ENCODE peak calls at places on chromosomes 5 and 9, in six cellular contexts. O is GM12878, W is stomach, A is NB4, U is tibial nerve, M is HFF-Myc. D is an unnamed sample.

GRCh38 chr5:15009420-15009819 is 137.8 kb upstream of the ANKH start:
- DNase-seq in O (no peak), W (no peak), A (no peak), U (no peak), M (no peak), D (peak)

GRCh38 chr9:77748214-77748772 is 100.2 kb upstream of the GNA14 start:
- DNase-seq in O (no peak), W (no peak), A (no peak), U (no peak), M (no peak), D (no peak)

GRCh38 chr9:107737987-107738743 is 248.6 kb upstream of the KLF4 start:
- DNase-seq in O (no peak), W (no peak), A (no peak), U (peak), M (peak), D (peak)

GRCh38 chr9:131370638-131371037 is 23.2 kb upstream of the PRRC2B start:
- DNase-seq in O (no peak), W (no peak), A (no peak), U (no peak), M (no peak), D (no peak)

GRCh38 chr9:124180557-124180956 is 77.2 kb upstream of the NEK6 start:
- DNase-seq in O (no peak), W (peak), A (no peak), U (peak), M (peak), D (peak)

GRCh38 chr5:176901260-176902101 is 2.3 kb upstream of the HK3 start:
- DNase-seq in O (peak), W (no peak), A (no peak), U (no peak), M (no peak), D (no peak)

GRCh38 chr5:1029270-1029944 is 20.8 kb downstream of the NKD2 start:
- DNase-seq in O (no peak), W (no peak), A (no peak), U (no peak), M (no peak), D (no peak)

GRCh38 chr5:137152616-137153015 is 346.5 kb downstream of the SPOCK1 start:
- DNase-seq in O (no peak), W (no peak), A (no peak), U (no peak), M (no peak), D (no peak)

DNA sequence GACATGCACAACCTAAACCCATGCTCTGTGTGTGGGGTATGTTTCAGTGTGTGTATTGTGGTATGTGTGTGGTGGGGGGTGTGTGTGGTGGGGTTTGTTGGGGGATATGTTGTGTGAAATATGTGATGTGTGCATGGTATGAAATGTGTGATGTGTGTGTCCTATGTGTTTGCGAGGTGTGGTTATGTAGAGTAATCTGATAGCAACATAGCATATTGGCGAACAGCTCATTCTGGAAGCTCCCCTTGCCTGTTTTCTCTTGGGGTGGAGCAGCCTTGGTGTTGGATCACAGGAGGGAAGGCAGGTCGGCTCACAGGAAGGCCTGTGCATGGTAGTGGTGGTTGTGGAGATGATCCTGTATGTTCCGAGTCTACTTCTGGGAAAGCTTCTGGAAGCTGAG is 35.4 kb upstream of the PHF2 start:
- DNase-seq in O (no peak), W (no peak), A (no peak), U (no peak), M (no peak), D (no peak)
- TF ChIP-seq CTCF in O (no peak), W (no peak), A (no peak), U (no peak), M (no peak), D (no peak)

DNA sequence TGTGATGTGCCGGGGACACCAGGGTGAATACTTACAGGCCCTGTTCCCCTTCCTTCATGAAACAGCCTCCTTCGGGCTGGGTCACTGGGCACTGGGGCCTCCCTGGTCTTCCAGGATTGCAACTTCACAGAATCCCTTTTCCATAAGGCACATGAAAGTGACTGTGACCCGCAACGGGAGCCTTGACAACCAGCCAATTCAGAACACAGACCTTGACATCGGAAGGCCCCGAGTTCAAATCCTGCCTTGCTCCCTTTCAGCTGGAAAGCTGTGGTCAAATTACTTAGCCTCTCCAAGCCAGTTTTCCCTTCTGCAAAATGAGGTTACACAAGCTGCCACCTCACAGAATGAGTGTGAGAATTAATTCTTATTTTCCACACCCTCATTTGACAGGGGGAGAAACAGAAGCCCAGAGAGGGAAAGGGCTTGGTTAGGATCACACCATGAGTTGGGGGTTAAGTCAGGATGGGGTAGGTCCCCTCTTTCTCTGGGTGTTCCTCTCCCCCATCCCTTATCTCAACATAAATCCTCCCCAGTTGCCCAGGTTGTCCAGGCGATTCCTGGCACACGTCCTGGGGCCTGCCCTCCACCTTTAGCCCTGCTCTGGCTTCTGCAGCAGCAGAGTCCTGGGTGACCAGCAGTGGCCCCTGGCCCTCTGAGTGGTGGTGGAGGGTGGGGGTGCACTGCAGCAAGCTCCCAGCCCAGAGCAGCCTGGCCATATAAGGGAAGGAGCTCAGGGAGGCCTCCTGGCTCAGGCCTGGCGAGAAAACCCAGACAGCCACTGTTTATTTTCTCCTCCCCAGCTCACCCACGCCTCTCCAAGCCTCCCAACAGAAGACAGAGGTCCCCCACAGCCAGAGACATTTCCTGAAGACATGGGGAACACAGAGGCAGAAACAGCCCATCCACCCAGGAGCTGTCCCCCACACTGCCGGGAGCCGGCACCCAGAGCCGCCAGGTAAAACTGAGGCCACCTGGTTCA is 44.5 kb upstream of the IL17B start:
- DNase-seq in O (no peak), W (no peak), A (no peak), U (no peak), M (no peak), D (peak)
- H3K4me3 ChIP-seq in O (no peak), W (no peak), A (no peak), U (no peak), M (no peak), D (no peak)

DNA sequence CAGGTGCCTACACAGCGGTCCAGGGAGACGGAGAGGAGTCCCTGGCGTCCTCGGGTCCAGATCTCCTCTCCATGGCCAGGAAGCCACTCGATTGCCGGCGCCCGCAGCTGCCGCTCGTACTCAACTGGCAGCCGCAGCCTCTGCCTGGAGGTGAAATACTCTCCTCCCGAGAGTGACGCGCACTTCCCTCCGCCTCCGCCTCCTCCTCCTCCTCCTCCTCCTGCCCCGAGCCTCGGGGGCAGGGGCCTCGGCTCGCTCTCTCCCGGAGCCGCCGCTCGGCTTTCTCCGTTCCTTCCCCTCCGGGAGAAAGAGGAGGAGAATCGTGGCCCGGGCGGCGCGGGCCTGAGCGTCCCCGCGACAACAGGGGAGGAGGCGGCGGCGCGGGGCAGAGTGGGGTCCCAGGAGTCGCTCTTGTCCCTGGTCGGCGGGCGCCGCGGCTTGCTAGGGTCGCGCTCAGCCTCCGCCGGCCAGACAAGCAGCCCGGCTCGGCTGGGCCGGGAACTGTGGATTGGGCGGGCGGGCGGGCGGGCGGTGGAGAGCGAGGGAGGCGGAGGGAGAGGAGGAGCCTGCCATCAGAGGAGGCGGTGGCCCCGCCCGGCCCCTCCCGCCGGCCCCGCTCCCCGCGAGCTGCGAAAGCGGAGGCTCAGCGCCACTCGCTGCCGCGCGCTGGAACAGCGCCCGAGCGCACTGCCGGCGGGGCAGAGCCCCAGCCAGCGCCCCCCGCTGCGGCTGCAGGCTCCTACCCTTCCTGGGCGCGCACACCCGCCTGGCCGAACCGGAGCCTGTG is at the start of gene CEMIP2:
- DNase-seq in O (no peak), W (peak), A (peak), U (peak), M (no peak), D (peak)
- TF ChIP-seq CTCF in O (peak), W (peak), A (no peak), U (peak), M (no peak), D (no peak)

GRCh38 chr9:113522419-113522818 is 58.9 kb downstream of the RGS3 start:
- DNase-seq in O (no peak), W (no peak), A (no peak), U (no peak), M (no peak), D (no peak)
- H3K4me3 ChIP-seq in O (peak), W (no peak), A (no peak), U (no peak), M (no peak), D (no peak)

D was measured in cardiac fibroblast.